ENCODE peak calls at places on chromosomes 11 and 22, in four cellular contexts. Y, D, U and G are unnamed samples.

GRCh38 chr11:82989628-82990404 is 81.9 kb downstream of the RAB30 start:
- DNase-seq in Y (no peak), U (no peak), D (no peak), G (no peak)

GRCh38 chr11:11038339-11039248 is 180.7 kb upstream of the ZBED5 start:
- DNase-seq in Y (no peak), U (no peak), D (no peak), G (no peak)

GRCh38 chr11:8389034-8389996 is 125.6 kb upstream of the LMO1 start:
- DNase-seq in D (no peak), U (no peak), Y (no peak), G (no peak)

GRCh38 chr22:26374645-26375044 is 54.4 kb upstream of the ASPHD2 start:
- DNase-seq in Y (no peak), D (no peak), U (no peak), G (no peak)

GRCh38 chr11:76302707-76303395 is 78.1 kb downstream of the THAP12 start:
- DNase-seq in U (no peak), Y (no peak), D (no peak), G (no peak)

GRCh38 chr22:43488031-43488892 is 76.4 kb downstream of the MPPED1 start:
- DNase-seq in U (no peak), Y (no peak), D (no peak), G (no peak)

GRCh38 chr11:88575876-88576275 is 238.3 kb upstream of the CTSC start:
- DNase-seq in D (no peak), U (no peak), Y (no peak), G (no peak)

GRCh38 chr11:133919330-133920108 is 37.2 kb downstream of the IGSF9B start:
- DNase-seq in D (no peak), U (no peak), Y (no peak), G (no peak)

GRCh38 chr11:72681226-72682153 is 7.3 kb upstream of the PDE2A start:
- DNase-seq in D (no peak), Y (no peak), U (no peak), G (no peak)